ENCODE peak calls at places on chromosome 2, in five cellular contexts. M is lower leg skin, Y is ovary, R is tibial artery, T is fibroblast of mammary gland. N is an unnamed sample.

GRCh38 chr2:202589582-202589949 is 45.2 kb upstream of the FAM117B start:
- DNase-seq in M (no peak), Y (no peak), R (no peak), T (no peak), N (no peak)

GRCh38 chr2:69592511-69592910 is 51.0 kb downstream of the AAK1 start:
- DNase-seq in M (no peak), Y (no peak), R (no peak), T (no peak), N (no peak)

GRCh38 chr2:224101820-224102630 is 62.9 kb upstream of the SERPINE2 start:
- DNase-seq in M (peak), Y (no peak), R (peak), T (peak), N (no peak)

GRCh38 chr2:122041455-122041854 is 286.0 kb downstream of the TSN start:
- DNase-seq in M (no peak), Y (no peak), R (no peak), T (no peak), N (no peak)

GRCh38 chr2:230898661-230899091 is 26.4 kb downstream of the GPR55 start:
- DNase-seq in M (no peak), Y (peak), R (no peak), T (no peak), N (no peak)

GRCh38 chr2:120576509-120577474 is 158.9 kb upstream of the GLI2 start:
- DNase-seq in M (peak), Y (no peak), R (no peak), T (peak), N (peak)

GRCh38 chr2:10931710-10932255 is 20.0 kb downstream of the KCNF1 start:
- DNase-seq in M (no peak), Y (no peak), R (no peak), T (peak), N (no peak)

GRCh38 chr2:103898561-103898960 is 955.4 kb upstream of the POU3F3 start:
- DNase-seq in M (no peak), Y (no peak), R (no peak), T (no peak), N (no peak)

GRCh38 chr2:113757059-113757657 is 716 bp upstream of the SLC35F5 start:
- DNase-seq in M (no peak), Y (no peak), R (no peak), T (no peak), N (no peak)

GRCh38 chr2:42238644-42239288 is 69.6 kb downstream of the EML4 start:
- DNase-seq in M (peak), Y (peak), R (no peak), T (peak), N (peak)

GRCh38 chr2:175180701-175181103 is 808 bp downstream of the ATP5MC3 start:
- DNase-seq in M (peak), Y (peak), R (no peak), T (peak), N (peak)

GRCh38 chr2:40511661-40512213 is 59.8 kb upstream of the SLC8A1 start:
- DNase-seq in M (peak), Y (peak), R (peak), T (peak), N (no peak)

GRCh38 chr2:74188018-74188601 is 9.4 kb upstream of the MOB1A start:
- DNase-seq in M (peak), Y (no peak), R (no peak), T (peak), N (no peak)

GRCh38 chr2:236352761-236353593 is 88.8 kb upstream of the ASB18 start:
- DNase-seq in M (no peak), Y (no peak), R (no peak), T (peak), N (no peak)

GRCh38 chr2:25372405-25373268 is 30.9 kb upstream of the DNMT3A start:
- DNase-seq in M (no peak), Y (no peak), R (no peak), T (no peak), N (no peak)

GRCh38 chr2:20501974-20502373 is 55.1 kb downstream of the RHOB start:
- DNase-seq in M (peak), Y (no peak), R (no peak), T (peak), N (no peak)

GRCh38 chr2:59660262-59660661 is 893.2 kb downstream of the BCL11A start:
- DNase-seq in M (no peak), Y (no peak), R (no peak), T (no peak), N (no peak)

GRCh38 chr2:212005077-212005671 is 533.4 kb downstream of the ERBB4 start:
- DNase-seq in M (no peak), Y (no peak), R (no peak), T (peak), N (peak)

GRCh38 chr2:145748927-145749326 is 1229.0 kb upstream of the ZEB2 start:
- DNase-seq in M (no peak), Y (no peak), R (no peak), T (no peak), N (no peak)

GRCh38 chr2:66082576-66082975 is 352.3 kb upstream of the MEIS1 start:
- DNase-seq in M (no peak), Y (no peak), R (no peak), T (no peak), N (no peak)

GRCh38 chr2:171266102-171266501 is 105.4 kb upstream of the TLK1 start:
- DNase-seq in M (no peak), Y (no peak), R (no peak), T (no peak), N (no peak)
- H3K4me3 ChIP-seq in M (no peak), Y (no peak), R (no peak), T (no peak), N (no peak)

DNA sequence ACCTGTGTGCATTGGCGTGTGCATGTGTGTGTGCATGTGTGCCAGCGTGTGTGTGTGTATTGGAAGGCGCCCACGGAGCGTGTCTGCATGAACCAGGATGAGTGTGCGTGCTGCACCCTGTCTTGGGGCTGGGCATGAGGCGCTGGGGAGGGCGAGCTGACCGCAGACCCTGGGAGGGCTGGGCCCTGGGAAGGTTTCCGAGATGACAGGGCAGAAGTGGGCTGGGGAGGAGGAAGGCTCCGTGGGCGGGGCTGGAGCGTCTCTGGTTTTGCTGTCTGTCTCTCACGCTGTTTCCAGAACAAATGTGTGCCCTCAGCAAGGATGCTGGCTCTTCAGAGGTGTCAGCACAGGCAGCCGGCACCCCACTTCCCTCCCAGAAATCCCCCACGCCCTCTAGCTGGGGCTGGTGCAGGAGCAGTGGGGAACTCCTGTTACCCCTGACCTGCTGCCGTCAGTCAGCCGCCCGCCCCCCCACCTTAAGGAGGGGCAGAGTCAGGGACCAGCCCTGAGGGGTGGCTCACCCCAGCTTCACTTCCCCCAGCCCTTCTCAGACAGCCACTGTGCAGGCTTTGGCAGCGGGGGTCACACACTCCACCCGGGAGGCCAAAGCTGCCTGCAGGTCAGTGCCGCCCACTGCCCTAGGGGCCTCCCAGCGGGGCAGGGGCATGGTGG is at the start of gene GPR35:
- DNase-seq in M (no peak), Y (no peak), R (peak), T (peak), N (peak)
- H3K4me3 ChIP-seq in M (no peak), Y (no peak), R (no peak), T (no peak), N (no peak)

GRCh38 chr2:133264951-133265949 is 303.0 kb downstream of the NCKAP5 start:
- DNase-seq in M (no peak), Y (peak), R (no peak), T (no peak), N (peak)
- H3K4me3 ChIP-seq in M (no peak), Y (peak), R (no peak), T (no peak), N (peak)

DNA sequence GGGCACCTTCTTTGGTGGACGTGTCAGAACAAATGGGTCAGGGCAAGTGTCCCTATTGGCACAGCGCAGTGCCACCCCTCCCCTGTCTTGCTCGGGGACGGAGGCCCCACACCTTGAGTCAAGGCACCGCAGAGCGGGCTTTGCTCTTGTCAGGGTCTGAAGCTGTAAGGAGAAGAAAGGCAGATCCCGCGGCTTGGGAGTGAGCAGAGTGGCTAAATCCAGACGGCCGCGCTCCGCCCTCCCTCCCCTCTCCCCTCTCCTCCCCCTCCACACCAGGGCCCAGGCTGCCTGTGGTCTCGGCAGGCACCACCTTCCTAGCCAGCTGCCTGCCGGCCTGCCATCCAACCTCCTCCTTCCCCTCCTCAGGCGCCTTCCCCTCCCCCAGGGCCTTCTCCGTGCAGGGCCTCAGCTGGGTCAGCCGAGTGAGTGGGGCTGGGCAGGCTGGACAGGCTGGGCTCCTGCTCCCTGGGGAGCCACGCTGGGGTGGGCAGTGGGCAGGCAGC is 25.8 kb downstream of the SPEG start:
- DNase-seq in M (no peak), Y (peak), R (peak), T (peak), N (peak)
- H3K4me3 ChIP-seq in M (no peak), Y (peak), R (peak), T (no peak), N (peak)